ENCODE peak calls at places on chromosome 11, in seven cellular contexts. Z is tibial artery, J is AG04449, U is astrocyte of the spinal cord, L is upper lobe of right lung, B is cardiac fibroblast, C is fibroblast of the aortic adventitia. X is an unnamed sample.

GRCh38 chr11:20754957-20755356 is 85.6 kb downstream of the NELL1 start:
- DNase-seq in J (no peak), Z (no peak), L (no peak), U (no peak), B (no peak), C (no peak), X (no peak)

GRCh38 chr11:18229501-18229900 is 7.1 kb downstream of the SAA4 start:
- DNase-seq in J (no peak), U (no peak), Z (no peak), B (no peak), C (no peak), L (no peak), X (no peak)

GRCh38 chr11:64637346-64638016 is 46.5 kb downstream of the SLC22A12 start:
- DNase-seq in J (no peak), Z (no peak), L (no peak), C (no peak), U (no peak), B (no peak), X (no peak)

GRCh38 chr11:95835768-95836488 is 45.6 kb downstream of the CEP57 start:
- DNase-seq in C (peak), Z (peak), U (peak), J (peak), B (peak), L (no peak), X (peak)

GRCh38 chr11:76203131-76203925 is 3.0 kb downstream of the WNT11 start:
- DNase-seq in B (no peak), U (no peak), C (no peak), J (no peak), L (no peak), Z (no peak), X (no peak)

GRCh38 chr11:131278472-131278871 is 91.9 kb upstream of the NTM start:
- DNase-seq in B (no peak), U (no peak), Z (no peak), C (no peak), J (no peak), L (no peak), X (no peak)

GRCh38 chr11:126981635-126982034 is 18.9 kb downstream of the KIRREL3 start:
- DNase-seq in U (no peak), B (no peak), C (no peak), Z (no peak), L (no peak), J (no peak), X (no peak)

GRCh38 chr11:119476666-119477331 is 53.8 kb upstream of the THY1 start:
- DNase-seq in U (no peak), L (no peak), C (no peak), B (no peak), J (no peak), Z (peak), X (no peak)

GRCh38 chr11:581752-582151 is 5.5 kb downstream of the PHRF1 start:
- DNase-seq in J (no peak), C (no peak), U (no peak), L (no peak), B (no peak), Z (no peak), X (no peak)

GRCh38 chr11:71452354-71453020 is 516 bp upstream of the NADSYN1 start:
- DNase-seq in Z (peak), B (peak), C (peak), J (no peak), U (peak), L (no peak), X (peak)

GRCh38 chr11:6695377-6695776 is 12.2 kb upstream of the MRPL17 start:
- DNase-seq in Z (no peak), J (no peak), B (peak), L (no peak), U (peak), C (peak), X (peak)

GRCh38 chr11:102007567-102008437 is 39.4 kb upstream of the CFAP300 start:
- DNase-seq in Z (no peak), B (peak), L (no peak), J (peak), C (peak), U (peak), X (peak)

GRCh38 chr11:17686185-17686980 is 33.0 kb upstream of the MYOD1 start:
- DNase-seq in C (no peak), B (no peak), J (no peak), Z (no peak), U (peak), L (no peak), X (peak)

GRCh38 chr11:124865181-124865901 is at the start of gene ROBO3:
- DNase-seq in L (no peak), U (peak), Z (no peak), B (no peak), J (no peak), C (no peak), X (peak)

GRCh38 chr11:75635009-75635909 is 33.6 kb downstream of the MAP6 start:
- DNase-seq in J (no peak), C (peak), U (peak), L (no peak), Z (no peak), B (peak), X (peak)

GRCh38 chr11:95912902-95913560 is 10.9 kb downstream of the MTMR2 start:
- DNase-seq in Z (no peak), J (no peak), L (no peak), C (peak), B (peak), U (peak), X (peak)

GRCh38 chr11:107550304-107550703 is 15.2 kb downstream of the ALKBH8 start:
- DNase-seq in B (no peak), Z (no peak), L (no peak), C (no peak), U (no peak), J (no peak), X (no peak)

GRCh38 chr11:125496465-125496817 is 376 bp upstream of the FEZ1 start:
- DNase-seq in U (no peak), L (no peak), Z (no peak), J (no peak), C (no peak), B (no peak), X (no peak)

GRCh38 chr11:2517386-2518064 is 72.7 kb downstream of the KCNQ1 start:
- DNase-seq in Z (peak), L (peak), B (no peak), J (no peak), C (no peak), U (no peak), X (no peak)

GRCh38 chr11:45468265-45468856 is 182.2 kb upstream of the SYT13 start:
- DNase-seq in U (peak), C (no peak), J (no peak), B (peak), Z (no peak), L (no peak), X (peak)

GRCh38 chr11:130449996-130450419 is 1.6 kb downstream of the ADAMTS15 start:
- DNase-seq in Z (peak), L (peak), U (peak), C (peak), B (peak), J (no peak), X (peak)

GRCh38 chr11:68370211-68371111 is 58.1 kb downstream of the LRP5 start:
- DNase-seq in B (no peak), U (no peak), Z (peak), L (no peak), J (no peak), C (peak), X (peak)

GRCh38 chr11:17354070-17354924 is 2.7 kb downstream of the NCR3LG1 start:
- DNase-seq in J (no peak), U (peak), Z (peak), L (no peak), B (peak), C (peak), X (peak)

GRCh38 chr11:1195690-1196515 is 27.0 kb upstream of the MUC5B start:
- DNase-seq in B (no peak), J (no peak), C (no peak), U (no peak), L (peak), Z (peak), X (no peak)

GRCh38 chr11:123690490-123690889 is 36.1 kb upstream of the SCN3B start:
- DNase-seq in U (peak), J (no peak), B (peak), C (peak), L (no peak), Z (no peak), X (peak)

GRCh38 chr11:18692941-18693760 is 5.4 kb upstream of the TMEM86A start:
- DNase-seq in B (no peak), C (no peak), Z (no peak), U (no peak), J (no peak), L (no peak), X (no peak)

GRCh38 chr11:105719073-105719846 is 109.4 kb downstream of the GRIA4 start:
- DNase-seq in B (peak), C (peak), J (peak), L (no peak), Z (no peak), U (peak), X (peak)

GRCh38 chr11:60717956-60718355 is 6.6 kb upstream of the MS4A18 start:
- DNase-seq in B (no peak), J (no peak), L (no peak), Z (no peak), U (no peak), C (no peak), X (no peak)

GRCh38 chr11:45652781-45653180 is 12.6 kb downstream of the CHST1 start:
- DNase-seq in U (no peak), C (peak), Z (no peak), B (peak), L (peak), J (peak), X (peak)

GRCh38 chr11:69382131-69383128 is 88.5 kb downstream of the MYEOV start:
- DNase-seq in C (peak), B (peak), Z (peak), J (no peak), U (no peak), L (peak), X (no peak)

GRCh38 chr11:93051181-93051580 is 81.7 kb downstream of the MTNR1B start:
- DNase-seq in J (peak), Z (no peak), B (peak), U (peak), L (no peak), C (peak), X (peak)

GRCh38 chr11:32529994-32530588 is 53.5 kb upstream of the EIF3M start:
- DNase-seq in L (no peak), U (no peak), C (no peak), B (no peak), J (no peak), Z (no peak), X (no peak)

GRCh38 chr11:95338430-95338991 is 107.5 kb upstream of the SESN3 start:
- DNase-seq in Z (peak), J (no peak), U (peak), C (peak), L (peak), B (peak), X (peak)

GRCh38 chr11:117887431-117888139 is 11.1 kb upstream of the FXYD6 start:
- DNase-seq in B (no peak), U (no peak), J (no peak), Z (no peak), L (no peak), C (no peak), X (no peak)

GRCh38 chr11:1829039-1829820 is 5.6 kb upstream of the SYT8 start:
- DNase-seq in B (peak), Z (no peak), L (peak), J (peak), C (peak), U (peak), X (peak)

GRCh38 chr11:44624761-44625221 is 59.3 kb downstream of the CD82 start:
- DNase-seq in J (no peak), U (no peak), B (no peak), C (no peak), L (peak), Z (no peak), X (no peak)

GRCh38 chr11:1531961-1532586 is 40.0 kb downstream of the DUSP8 start:
- DNase-seq in C (peak), B (no peak), J (no peak), L (no peak), Z (peak), U (peak), X (peak)

GRCh38 chr11:64694821-64695365 is 28.1 kb downstream of the NRXN2 start:
- DNase-seq in L (peak), Z (no peak), J (no peak), B (no peak), U (no peak), C (no peak), X (no peak)

GRCh38 chr11:94303884-94304459 is 408 bp upstream of the IZUMO1R start:
- DNase-seq in J (no peak), B (no peak), U (no peak), L (no peak), Z (no peak), C (peak), X (no peak)

GRCh38 chr11:13561860-13562259 is 66.1 kb upstream of the PTH start:
- DNase-seq in C (no peak), U (no peak), B (no peak), L (no peak), J (no peak), Z (no peak), X (no peak)

DNA sequence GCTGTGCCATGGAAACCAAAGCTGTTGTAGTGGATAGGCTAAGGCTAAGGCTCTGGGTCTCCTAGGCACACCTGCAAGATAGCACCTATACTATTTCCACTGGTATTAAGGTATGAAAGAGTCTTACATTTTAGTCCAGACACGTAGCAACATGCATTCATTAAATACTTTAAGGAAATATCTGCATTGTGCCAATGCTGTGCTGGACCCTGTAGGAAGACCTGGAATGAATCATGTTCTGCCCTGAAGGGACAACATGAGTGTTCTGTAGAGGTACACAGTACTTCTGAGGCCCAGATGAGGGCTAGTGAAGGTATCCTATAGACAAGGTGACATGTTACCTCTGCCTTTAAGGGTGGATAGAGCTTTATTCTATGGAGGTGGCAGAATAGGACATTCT is 35.2 kb upstream of the RRM1 start:
- DNase-seq in L (no peak), C (no peak), U (no peak), B (no peak), Z (no peak), J (no peak), X (no peak)
- TF ChIP-seq CTCF in L (no peak), C (no peak), U (no peak), B (no peak), Z (no peak), J (no peak), X (no peak)

DNA sequence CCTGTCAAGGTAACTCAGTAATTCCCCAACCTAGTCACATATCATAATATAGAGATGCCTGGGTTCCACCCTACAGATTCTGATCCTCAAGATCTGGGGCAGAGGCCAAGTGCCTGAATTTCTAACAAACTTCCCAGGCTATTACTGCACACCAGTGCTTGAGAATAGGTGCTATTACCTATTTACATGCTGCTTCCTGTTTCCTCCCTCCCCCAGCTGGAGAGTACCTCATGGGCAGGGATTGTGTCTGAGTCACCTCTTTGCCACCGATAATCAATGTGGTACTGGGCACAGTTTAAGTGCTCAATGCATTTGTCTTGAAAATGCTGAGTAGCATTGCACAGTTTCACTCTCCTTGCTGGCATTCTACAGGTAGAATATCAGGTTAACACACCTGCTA is 582.2 kb upstream of the CADM1 start:
- DNase-seq in U (no peak), C (no peak), J (no peak), Z (no peak), B (no peak), L (no peak), X (no peak)
- H3K4me3 ChIP-seq in U (no peak), C (no peak), J (no peak), Z (no peak), B (no peak), L (no peak), X (no peak)

GRCh38 chr11:57340228-57340627 is 2.1 kb downstream of the P2RX3 start:
- DNase-seq in L (no peak), U (no peak), Z (no peak), J (no peak), C (no peak), B (peak), X (peak)
- TF ChIP-seq CTCF in L (no peak), U (no peak), Z (no peak), J (peak), C (no peak), B (peak), X (no peak)

DNA sequence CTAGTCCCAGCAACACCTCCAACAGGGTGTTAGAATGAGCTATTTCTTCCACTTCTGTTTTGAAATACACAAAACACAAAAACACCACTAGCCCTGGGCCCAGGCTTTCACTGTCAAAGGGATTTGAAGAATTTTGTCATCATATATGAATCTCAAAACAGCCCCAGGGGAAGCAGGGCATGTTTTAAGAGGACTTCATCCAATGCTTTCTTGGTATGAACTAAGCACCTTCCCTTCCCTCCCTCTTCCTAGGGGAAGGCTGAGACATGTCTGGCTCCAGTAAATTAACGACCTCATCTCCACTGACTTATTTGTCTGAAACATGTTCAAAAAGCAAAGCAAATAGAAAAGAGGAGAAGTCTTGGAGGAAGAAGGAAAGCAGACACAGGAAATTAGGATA is 75.7 kb upstream of the INCENP start:
- DNase-seq in C (peak), B (peak), U (no peak), Z (no peak), J (no peak), L (no peak), X (peak)
- H3K4me3 ChIP-seq in C (no peak), B (no peak), U (no peak), Z (no peak), J (no peak), L (no peak), X (no peak)

GRCh38 chr11:111523343-111523742 is 8.8 kb downstream of the HOATZ start:
- DNase-seq in Z (no peak), C (no peak), J (no peak), L (no peak), U (no peak), B (no peak), X (no peak)
- TF ChIP-seq CTCF in Z (no peak), C (no peak), J (no peak), L (no peak), U (no peak), B (no peak), X (no peak)

DNA sequence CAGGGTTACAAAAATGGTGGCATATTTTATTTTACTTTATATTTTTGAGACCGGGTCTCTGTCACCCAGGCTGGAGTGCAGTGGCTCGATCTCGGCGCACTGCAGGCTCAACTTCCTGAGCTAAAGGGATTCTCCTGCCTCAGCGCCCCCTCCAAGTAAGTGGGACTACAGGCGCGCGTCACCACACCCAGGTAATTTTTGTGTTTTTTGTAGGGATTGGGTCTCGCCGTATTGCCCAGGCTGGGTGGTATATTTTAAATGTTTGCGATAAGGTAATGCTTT is 652 bp upstream of the FOSL1 start:
- DNase-seq in U (no peak), C (no peak), Z (no peak), J (no peak), B (no peak), L (no peak), X (no peak)
- H3K4me3 ChIP-seq in U (no peak), C (no peak), Z (peak), J (peak), B (no peak), L (peak), X (peak)

X was measured in foreskin fibroblast.